ENCODE peak calls at places on chromosomes 3 and 15, in four cellular contexts. Q is Panc1, O is COLO829, G is IMR-90. T is an unnamed sample.

GRCh38 chr15:90154861-90155626 is 46.1 kb upstream of the SEMA4B start:
- DNase-seq in Q (peak), O (no peak), G (peak), T (no peak)

GRCh38 chr3:60182697-60183096 is 1068.6 kb downstream of the FHIT start:
- DNase-seq in Q (no peak), O (no peak), G (no peak), T (no peak)

GRCh38 chr3:69082805-69083204 is 1.9 kb upstream of the ARL6IP5 start:
- DNase-seq in Q (no peak), O (peak), G (peak), T (no peak)

GRCh38 chr15:68844856-68845550 is 24.3 kb upstream of the ANP32A start:
- DNase-seq in Q (no peak), O (no peak), G (no peak), T (no peak)

GRCh38 chr3:152574461-152575079 is 260.4 kb upstream of the P2RY1 start:
- DNase-seq in Q (peak), O (peak), G (peak), T (peak)

GRCh38 chr3:43621406-43621973 is 321 bp downstream of the ANO10 start:
- DNase-seq in Q (no peak), O (no peak), G (no peak), T (peak)

GRCh38 chr3:124246949-124247348 is 255.0 kb upstream of the ROPN1 start:
- DNase-seq in Q (peak), O (peak), G (peak), T (no peak)

GRCh38 chr3:61807865-61808276 is 246.5 kb downstream of the PTPRG start:
- DNase-seq in Q (no peak), O (no peak), G (peak), T (no peak)

GRCh38 chr3:7709383-7710082 is 792.1 kb upstream of the LMCD1 start:
- DNase-seq in Q (no peak), O (no peak), G (no peak), T (no peak)

GRCh38 chr3:129530331-129530761 is 1.9 kb downstream of the RHO start:
- DNase-seq in Q (no peak), O (no peak), G (peak), T (no peak)

GRCh38 chr3:114290911-114291901 is 2.6 kb upstream of the TIGIT start:
- DNase-seq in Q (peak), O (peak), G (peak), T (peak)

GRCh38 chr15:26891448-26891881 is 24.6 kb downstream of the GABRA5 start:
- DNase-seq in Q (peak), O (peak), G (peak), T (no peak)

GRCh38 chr3:97821413-97821809 is 400 bp upstream of the CRYBG3 start:
- DNase-seq in Q (no peak), O (no peak), G (no peak), T (peak)

GRCh38 chr15:69628256-69629093 is 175.9 kb downstream of the RPLP1 start:
- DNase-seq in Q (no peak), O (no peak), G (no peak), T (no peak)

GRCh38 chr3:35448121-35448520 is 191.2 kb upstream of the ARPP21 start:
- DNase-seq in Q (no peak), O (no peak), G (no peak), T (no peak)

GRCh38 chr15:100715571-100716455 is 113.4 kb downstream of the ASB7 start:
- DNase-seq in Q (no peak), O (no peak), G (no peak), T (no peak)

GRCh38 chr3:58013973-58014649 is 5.9 kb downstream of the FLNB start:
- DNase-seq in Q (no peak), O (no peak), G (peak), T (peak)

T was measured in posterior vena cava.